ENCODE peak calls at places on chromosomes 1 and 21, in nine cellular contexts. Z is transverse colon; K is CD4-positive, alpha-beta memory T cell; Y is mesendoderm; L is esophagus squamous epithelium; Q is CD8-positive, alpha-beta memory T cell; T is body of pancreas; P is RWPE1; X is neuronal stem cell. N is an unnamed sample.
A peak's percentile ranks its signal among the peaks of the same experiment; 100 is the strongest.

GRCh38 chr1:42949312-42950145 is 9.1 kb downstream of the SLC2A1 start:
- DNase-seq in T (no peak), P (no peak), K (no peak), Q (no peak), X (no peak), L (no peak), Z (no peak), Y (no peak), N (no peak)

GRCh38 chr21:39484711-39485264 is 33.0 kb downstream of the SH3BGR start:
- DNase-seq in Z (no peak), Q (no peak), L (no peak), Y (no peak), K (no peak), X (no peak), P (no peak), T (no peak), N (no peak)

GRCh38 chr1:218371927-218372672 is 27.0 kb downstream of the TGFB2 start:
- DNase-seq in K (no peak), X (no peak), P (no peak), Q (no peak), T (no peak), L (no peak), Y (no peak), Z (no peak), N (no peak)

GRCh38 chr1:236603896-236604217 is 459 bp downstream of the HEATR1 start:
- DNase-seq in P (peak; percentile 20), Z (no peak), T (peak; percentile 7), K (peak; percentile 70), L (no peak), X (peak; percentile 11), Q (no peak), Y (peak; percentile 39), N (no peak)

GRCh38 chr1:67307251-67308060 is at the start of gene IL12RB2:
- DNase-seq in K (peak; percentile 63), Z (peak; percentile 20), Y (peak; percentile 15), X (peak; percentile 33), T (peak; percentile 65), L (no peak), P (no peak), Q (peak; percentile 3), N (no peak)

GRCh38 chr1:199242162-199242561 is 603.3 kb downstream of the PTPRC start:
- DNase-seq in K (no peak), Z (no peak), T (no peak), P (no peak), Q (no peak), Y (no peak), L (no peak), X (no peak), N (no peak)

GRCh38 chr1:17627239-17628052 is 87.9 kb downstream of the ARHGEF10L start:
- DNase-seq in L (no peak), X (no peak), Q (no peak), T (no peak), P (no peak), Y (no peak), K (no peak), Z (no peak), N (no peak)

GRCh38 chr1:93446837-93447451 is 974 bp upstream of the FNBP1L start:
- DNase-seq in X (no peak), K (peak; percentile 38), Y (no peak), L (no peak), T (peak; percentile 80), Z (peak; percentile 73), P (peak; percentile 76), Q (no peak), N (no peak)

GRCh38 chr1:44390277-44390676 is 14.8 kb upstream of the RNF220 start:
- DNase-seq in K (no peak), Q (no peak), Y (no peak), P (no peak), T (no peak), X (no peak), Z (no peak), L (no peak), N (no peak)

GRCh38 chr1:228144213-228145049 is 4.4 kb downstream of the GUK1 start:
- DNase-seq in L (no peak), K (no peak), X (no peak), Q (no peak), Y (no peak), Z (no peak), P (no peak), T (no peak), N (no peak)

GRCh38 chr1:64983110-64983509 is 16.8 kb upstream of the JAK1 start:
- DNase-seq in Q (no peak), X (no peak), P (peak; percentile 77), T (no peak), Z (no peak), K (no peak), L (no peak), Y (no peak), N (no peak)

GRCh38 chr1:21030201-21030600 is 146.5 kb downstream of the EIF4G3 start:
- DNase-seq in Q (no peak), P (no peak), X (no peak), Z (no peak), L (no peak), T (no peak), Y (no peak), K (no peak), N (no peak)

GRCh38 chr1:167658574-167659328 is 28.7 kb downstream of the RCSD1 start:
- DNase-seq in Z (peak; percentile 38), L (no peak), Y (no peak), T (no peak), X (no peak), K (no peak), P (no peak), Q (no peak), N (no peak)

GRCh38 chr1:167659876-167660275 is 29.8 kb downstream of the RCSD1 start:
- DNase-seq in P (no peak), Y (no peak), T (no peak), Q (no peak), X (no peak), Z (no peak), L (no peak), K (no peak), N (no peak)

GRCh38 chr1:167663002-167663772 is 33.2 kb downstream of the RCSD1 start:
- DNase-seq in T (no peak), K (no peak), Q (no peak), X (no peak), P (peak; percentile 97), Z (no peak), Y (peak; percentile 55), L (no peak), N (no peak)

GRCh38 chr1:167659440-167659839 is 29.4 kb downstream of the RCSD1 start:
- DNase-seq in Y (peak; percentile 68), T (no peak), Q (no peak), X (no peak), K (no peak), P (no peak), L (no peak), Z (no peak), N (no peak)

GRCh38 chr1:167661527-167662436 is 31.8 kb downstream of the RCSD1 start:
- DNase-seq in Q (no peak), T (no peak), X (no peak), P (peak; percentile 85), L (no peak), K (no peak), Y (no peak), Z (no peak), N (no peak)
- H3K27ac ChIP-seq in Q (peak overlapping the region; percentile 20), T (no peak overlapping the region), X (no peak overlapping the region), P (peak overlapping the region; percentile 99), L (no peak overlapping the region), K (peak overlapping the region; percentile 1), Y (no peak overlapping the region), Z (peak overlapping the region; percentile 57), N (no peak overlapping the region)

GRCh38 chr1:210332719-210333398 is 4.2 kb downstream of the HHAT start:
- DNase-seq in Q (peak; percentile 20), L (no peak), Z (peak; percentile 48), Y (no peak), P (peak; percentile 33), T (no peak), X (no peak), K (peak; percentile 85), N (no peak)

GRCh38 chr1:210328746-210329488 is at the start of gene HHAT:
- DNase-seq in T (peak; percentile 82), Q (peak; percentile 58), Y (peak; percentile 72), P (peak; percentile 75), K (peak; percentile 69), Z (peak; percentile 86), L (no peak), X (peak; percentile 69), N (peak; percentile 47)

GRCh38 chr1:210330279-210330866 is 1.7 kb downstream of the HHAT start:
- DNase-seq in X (no peak), T (no peak), Y (no peak), Q (no peak), K (no peak), P (peak; percentile 14), L (no peak), Z (no peak), N (peak; percentile 20)

GRCh38 chr1:210335001-210335400 is 6.3 kb downstream of the HHAT start:
- DNase-seq in K (no peak), T (no peak), Y (no peak), Q (no peak), Z (no peak), X (no peak), P (no peak), L (no peak), N (no peak)

GRCh38 chr1:210332233-210332632 is 3.5 kb downstream of the HHAT start:
- DNase-seq in Z (no peak), Y (no peak), T (no peak), K (peak; percentile 70), Q (peak; percentile 24), X (no peak), P (no peak), L (no peak), N (no peak)
- H3K27ac ChIP-seq in Z (no peak overlapping the region), Y (no peak overlapping the region), T (no peak overlapping the region), K (peak overlapping the region; percentile 64), Q (peak overlapping the region; percentile 76), X (no peak overlapping the region), P (no peak overlapping the region), L (no peak overlapping the region), N (no peak overlapping the region)

DNA sequence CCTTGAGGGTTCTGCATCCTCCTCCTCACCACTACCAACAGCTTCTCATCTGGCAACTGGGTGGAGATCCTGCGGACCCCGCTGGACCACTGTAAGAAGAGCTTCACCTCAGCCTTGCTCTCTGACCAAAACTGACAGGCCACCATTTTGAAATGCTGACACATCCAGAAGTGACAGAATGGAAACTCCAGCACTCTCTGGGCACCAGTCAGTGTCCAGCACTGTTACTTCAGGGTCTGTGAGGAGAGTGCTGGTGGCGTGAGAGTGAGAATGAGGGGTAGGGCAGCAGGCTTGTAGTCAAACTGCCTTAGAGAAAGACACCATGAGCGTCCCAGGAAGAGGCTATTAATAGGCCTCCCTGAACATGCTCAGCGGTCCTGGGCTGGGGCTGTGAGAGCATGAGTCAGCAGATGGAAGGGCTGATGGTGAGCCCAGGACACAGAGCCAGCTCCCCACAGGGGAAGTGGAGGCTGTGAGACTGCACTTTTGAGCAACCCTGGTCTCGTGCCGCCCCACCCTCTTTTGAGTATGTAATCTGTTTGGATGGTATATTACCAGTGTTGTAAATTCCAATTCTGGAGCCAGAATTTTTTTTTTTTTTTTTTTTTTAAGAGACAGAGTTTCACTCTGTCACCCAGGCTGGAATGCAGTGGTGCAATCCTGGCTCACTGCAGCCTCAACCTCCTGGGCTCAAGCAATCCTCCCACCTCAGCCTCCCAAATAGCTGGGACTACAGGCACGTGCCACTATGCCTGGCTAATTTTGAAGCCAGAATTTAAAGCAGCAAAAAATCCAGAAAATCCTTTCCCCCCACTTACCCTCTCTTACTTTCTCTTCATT is 34.4 kb upstream of the SLC30A1 start:
- DNase-seq in P (peak; percentile 58), T (peak; percentile 50), K (no peak), X (no peak), Z (peak; percentile 85), Q (no peak), L (peak; percentile 16), Y (peak; percentile 71), N (no peak)
- H3K27ac ChIP-seq in P (peak overlapping the region; percentile 79), T (no peak overlapping the region), K (no peak overlapping the region), X (no peak overlapping the region), Z (peak overlapping the region; percentile 48), Q (peak overlapping the region; percentile 61), L (peak overlapping the region; percentile 30), Y (no peak overlapping the region), N (no peak overlapping the region)

GRCh38 chr1:174413632-174414031 is 34.1 kb upstream of the GPR52 start:
- DNase-seq in T (no peak), P (no peak), K (no peak), Q (no peak), Y (peak; percentile 40), L (no peak), Z (no peak), X (peak; percentile 11), N (no peak)
- H3K27ac ChIP-seq in T (no peak overlapping the region), P (no peak overlapping the region), K (no peak overlapping the region), Q (no peak overlapping the region), Y (no peak overlapping the region), L (no peak overlapping the region), Z (no peak overlapping the region), X (no peak overlapping the region), N (no peak overlapping the region)